ENCODE peak calls at places on chromosomes 12 and 14, in six cellular contexts. P, E, M, O, Z and U are unnamed samples.
A peak's percentile ranks its signal among the peaks of the same experiment; 100 is the strongest.

GRCh38 chr14:52391866-52392600 is 77.9 kb downstream of the PTGER2 start:
- DNase-seq in P (no peak), E (no peak), M (peak; percentile 48), O (no peak), Z (no peak), U (no peak)

GRCh38 chr14:72527591-72527990 is 366.3 kb downstream of the DPF3 start:
- DNase-seq in P (no peak), E (no peak), M (no peak), O (no peak), Z (no peak), U (no peak)

GRCh38 chr12:118813778-118814359 is 167.5 kb upstream of the SRRM4 start:
- DNase-seq in P (no peak), E (no peak), M (no peak), O (no peak), Z (no peak), U (peak; percentile 49)

GRCh38 chr12:2794261-2794735 is 472 bp upstream of the FKBP4 start:
- DNase-seq in P (peak; percentile 77), E (no peak), M (no peak), O (peak; percentile 42), Z (no peak), U (peak; percentile 87)

GRCh38 chr14:65461730-65462129 is 49.2 kb downstream of the FUT8 start:
- DNase-seq in P (no peak), E (no peak), M (no peak), O (no peak), Z (no peak), U (no peak)

GRCh38 chr12:122886851-122887816 is 8.8 kb downstream of the VPS37B start:
- DNase-seq in P (no peak), E (no peak), M (peak; percentile 76), O (no peak), Z (peak; percentile 72), U (no peak)

GRCh38 chr12:632102-632696 is 31.0 kb downstream of the NINJ2 start:
- DNase-seq in P (no peak), E (peak; percentile 54), M (peak; percentile 92), O (peak; percentile 46), Z (peak; percentile 94), U (peak; percentile 88)

GRCh38 chr14:54535126-54535525 is 25.4 kb downstream of the CGRRF1 start:
- DNase-seq in P (no peak), E (no peak), M (peak; percentile 10), O (no peak), Z (no peak), U (no peak)

GRCh38 chr12:110382683-110383082 is 20.8 kb downstream of the ANAPC7 start:
- DNase-seq in P (no peak), E (no peak), M (no peak), O (no peak), Z (no peak), U (no peak)

GRCh38 chr14:101950516-101951215 is 13.7 kb upstream of the DYNC1H1 start:
- DNase-seq in P (no peak), E (no peak), M (no peak), O (no peak), Z (no peak), U (no peak)

GRCh38 chr14:76293923-76294322 is 82.0 kb upstream of the ESRRB start:
- DNase-seq in P (peak; percentile 28), E (no peak), M (no peak), O (no peak), Z (no peak), U (no peak)

GRCh38 chr12:38159591-38160317 is 156.8 kb upstream of the ALG10B start:
- DNase-seq in P (no peak), E (no peak), M (no peak), O (no peak), Z (no peak), U (no peak)

GRCh38 chr12:52872644-52873384 is 24.0 kb upstream of the KRT78 start:
- DNase-seq in P (no peak), E (no peak), M (no peak), O (no peak), Z (no peak), U (no peak)

GRCh38 chr12:114288071-114288470 is 117.9 kb downstream of the TBX5 start:
- DNase-seq in P (no peak), E (no peak), M (peak; percentile 21), O (no peak), Z (no peak), U (no peak)

GRCh38 chr12:126518596-126519200 is 1453.5 kb downstream of the AACS start:
- DNase-seq in P (no peak), E (no peak), M (no peak), O (no peak), Z (peak; percentile 35), U (no peak)

GRCh38 chr12:48793696-48794095 is 4.8 kb upstream of the ADCY6 start:
- DNase-seq in P (no peak), E (no peak), M (no peak), O (no peak), Z (no peak), U (no peak)

GRCh38 chr12:98419795-98420402 is 95.5 kb upstream of the TMPO start:
- DNase-seq in P (no peak), E (no peak), M (no peak), O (no peak), Z (no peak), U (no peak)

GRCh38 chr12:69091447-69092022 is 147.8 kb upstream of the CPSF6 start:
- DNase-seq in P (no peak), E (no peak), M (no peak), O (no peak), Z (no peak), U (no peak)

GRCh38 chr12:110502449-110502738 is 263 bp downstream of the RAD9B start:
- DNase-seq in P (no peak), E (no peak), M (no peak), O (no peak), Z (no peak), U (no peak)

GRCh38 chr14:20848316-20848954 is 42.8 kb upstream of the RNASE3 start:
- DNase-seq in P (no peak), E (no peak), M (peak; percentile 19), O (no peak), Z (no peak), U (peak; percentile 26)

GRCh38 chr12:18522806-18523205 is 215.0 kb downstream of the PLCZ1 start:
- DNase-seq in P (no peak), E (no peak), M (no peak), O (no peak), Z (no peak), U (no peak)

GRCh38 chr12:5456906-5457305 is 25.0 kb downstream of the NTF3 start:
- DNase-seq in P (no peak), E (no peak), M (peak; percentile 82), O (no peak), Z (peak; percentile 49), U (peak; percentile 61)

GRCh38 chr12:47032644-47033043 is 46.8 kb upstream of the PCED1B start:
- DNase-seq in P (no peak), E (no peak), M (peak; percentile 77), O (no peak), Z (peak; percentile 72), U (peak; percentile 68)

GRCh38 chr14:68554231-68554630 is 238.6 kb downstream of the ZFP36L1 start:
- DNase-seq in P (no peak), E (peak; percentile 8), M (no peak), O (no peak), Z (no peak), U (no peak)

GRCh38 chr12:104596128-104596799 is 139.5 kb downstream of the CHST11 start:
- DNase-seq in P (no peak), E (no peak), M (peak; percentile 86), O (no peak), Z (peak; percentile 95), U (no peak)

GRCh38 chr14:98564006-98564405 is 708.0 kb downstream of the BCL11B start:
- DNase-seq in P (no peak), E (no peak), M (no peak), O (peak; percentile 6), Z (no peak), U (no peak)

GRCh38 chr12:68497702-68498101 is 113.0 kb upstream of the RAP1B start:
- DNase-seq in P (no peak), E (no peak), M (peak; percentile 77), O (no peak), Z (peak; percentile 90), U (no peak)

GRCh38 chr14:36663404-36664321 is 2.0 kb downstream of the PAX9 start:
- DNase-seq in P (peak; percentile 80), E (peak; percentile 58), M (no peak), O (no peak), Z (peak; percentile 30), U (peak; percentile 28)

GRCh38 chr14:101475468-101476257 is 85.6 kb upstream of the DIO3 start:
- DNase-seq in P (no peak), E (peak; percentile 19), M (peak; percentile 81), O (no peak), Z (no peak), U (no peak)

GRCh38 chr14:56490379-56490778 is 89.2 kb upstream of the TMEM260 start:
- DNase-seq in P (no peak), E (no peak), M (peak; percentile 40), O (no peak), Z (peak; percentile 47), U (peak; percentile 35)

GRCh38 chr12:56151672-56152131 is 685 bp upstream of the MYL6B start:
- DNase-seq in P (peak; percentile 77), E (peak; percentile 83), M (no peak), O (no peak), Z (no peak), U (peak; percentile 84)

DNA sequence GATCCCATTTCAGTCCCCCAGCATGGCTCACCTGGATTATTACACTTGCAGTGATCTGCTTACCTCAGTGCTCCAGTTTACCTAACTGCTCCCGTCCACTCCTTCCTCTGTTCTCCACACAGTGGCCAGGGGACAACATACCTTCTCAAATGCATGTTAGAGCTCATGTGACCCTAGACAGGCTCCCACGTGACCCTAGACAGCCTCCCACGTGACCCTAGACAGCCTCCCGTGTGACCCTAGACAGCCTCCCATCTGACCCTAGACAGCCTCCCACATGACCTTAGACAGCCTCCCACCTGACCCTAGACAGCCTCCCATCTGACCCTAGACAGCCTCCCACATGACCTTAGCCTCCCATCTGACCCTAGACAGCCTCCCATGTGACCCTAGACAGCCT is 226.0 kb upstream of the TMEM132C start:
- DNase-seq in P (no peak), E (no peak), M (no peak), O (no peak), Z (no peak), U (no peak)
- H2AK5ac ChIP-seq in P (no peak overlapping the region), E (no peak overlapping the region), M (no peak overlapping the region), O (no peak overlapping the region), Z (no peak overlapping the region), U (no peak overlapping the region)

DNA sequence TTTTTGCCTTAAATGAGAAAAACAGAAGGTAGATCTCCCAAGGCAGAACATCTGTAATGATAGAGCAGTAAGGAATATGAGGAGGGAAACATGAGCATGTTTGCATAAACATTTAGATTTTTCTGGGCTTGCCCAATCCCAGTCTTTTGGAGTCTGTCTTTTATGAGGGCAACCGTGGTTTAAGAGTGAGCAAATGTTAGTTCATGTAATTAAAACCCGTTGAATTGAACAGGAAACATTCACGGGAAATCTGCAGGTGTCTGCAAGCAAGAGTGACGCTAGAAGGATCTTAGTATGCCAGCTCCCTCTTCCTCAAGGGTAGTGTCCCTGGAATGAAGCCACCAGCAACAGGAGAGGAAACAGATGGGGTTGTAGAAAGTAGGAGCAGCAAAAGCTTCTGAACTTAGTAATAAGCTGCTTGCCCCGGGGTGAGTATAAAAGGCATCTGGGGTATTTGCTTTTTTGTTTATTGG is 79.4 kb downstream of the ARF6 start:
- DNase-seq in P (no peak), E (no peak), M (peak; percentile 74), O (no peak), Z (peak; percentile 74), U (peak; percentile 42)
- H3K27ac ChIP-seq in P (no peak overlapping the region), E (no peak overlapping the region), M (peak overlapping the region; percentile 97), O (no peak overlapping the region), Z (peak overlapping the region; percentile 83), U (no peak overlapping the region)

GRCh38 chr14:84592770-84593169 is 937.2 kb upstream of the FLRT2 start:
- DNase-seq in P (no peak), E (no peak), M (no peak), O (no peak), Z (no peak), U (no peak)
- H2AK5ac ChIP-seq in P (no peak overlapping the region), E (no peak overlapping the region), M (no peak overlapping the region), O (no peak overlapping the region), Z (no peak overlapping the region), U (no peak overlapping the region)

GRCh38 chr14:77613207-77613606 is 3.2 kb downstream of the SPTLC2 start:
- DNase-seq in P (no peak), E (no peak), M (no peak), O (no peak), Z (no peak), U (no peak)
- H3K27ac ChIP-seq in P (no peak overlapping the region), E (no peak overlapping the region), M (no peak overlapping the region), O (no peak overlapping the region), Z (no peak overlapping the region), U (no peak overlapping the region)